ENCODE peak calls at places on chromosomes 12 and 14, in five cellular contexts. One of them, this sample, is unnamed.

GRCh38 chr14:74514471-74514932 is 20.9 kb downstream of the ISCA2 start:
- DNase-seq in HepG2: peak; percentile 25
- DNase-seq in K562: no peak
- DNase-seq in H1: no peak
- DNase-seq in GM12878: no peak
- DNase-seq in this sample: no peak

GRCh38 chr12:123996581-123996980 is 23.6 kb downstream of the ZNF664 start:
- DNase-seq in HepG2: no peak
- DNase-seq in K562: no peak
- DNase-seq in GM12878: no peak
- DNase-seq in H1: no peak
- DNase-seq in this sample: no peak

GRCh38 chr14:89237923-89238529 is 179.0 kb downstream of the FOXN3 start:
- DNase-seq in HepG2: no peak
- DNase-seq in GM12878: no peak
- DNase-seq in H1: no peak
- DNase-seq in K562: no peak
- DNase-seq in this sample: no peak

GRCh38 chr12:12469386-12469785 is 93.3 kb downstream of the DUSP16 start:
- DNase-seq in K562: no peak
- DNase-seq in GM12878: no peak
- DNase-seq in H1: no peak
- DNase-seq in HepG2: no peak
- DNase-seq in this sample: no peak

GRCh38 chr14:92644166-92644565 is 104.3 kb downstream of the LGMN start:
- DNase-seq in GM12878: no peak
- DNase-seq in H1: no peak
- DNase-seq in HepG2: no peak
- DNase-seq in K562: no peak
- DNase-seq in this sample: peak; percentile 52

GRCh38 chr12:105214670-105215375 is 21.2 kb downstream of the APPL2 start:
- DNase-seq in H1: no peak
- DNase-seq in K562: no peak
- DNase-seq in HepG2: peak; percentile 59
- DNase-seq in GM12878: no peak
- DNase-seq in this sample: no peak

GRCh38 chr12:92928431-92928961 is 599 bp downstream of the EEA1 start:
- DNase-seq in K562: peak; percentile 64
- DNase-seq in GM12878: no peak
- DNase-seq in H1: peak; percentile 58
- DNase-seq in HepG2: no peak
- DNase-seq in this sample: no peak

GRCh38 chr14:51873221-51873893 is 12.9 kb downstream of the GNG2 start:
- DNase-seq in H1: no peak
- DNase-seq in GM12878: peak; percentile 94
- DNase-seq in K562: no peak
- DNase-seq in HepG2: no peak
- DNase-seq in this sample: peak; percentile 24

GRCh38 chr14:92607702-92608429 is 94.3 kb downstream of the RIN3 start:
- DNase-seq in K562: no peak
- DNase-seq in H1: no peak
- DNase-seq in GM12878: no peak
- DNase-seq in HepG2: no peak
- DNase-seq in this sample: no peak

GRCh38 chr12:102372112-102372511 is 108.3 kb downstream of the IGF1 start:
- DNase-seq in HepG2: no peak
- DNase-seq in H1: no peak
- DNase-seq in GM12878: no peak
- DNase-seq in K562: no peak
- DNase-seq in this sample: no peak

GRCh38 chr14:22070119-22070982 is 396.7 kb upstream of the OR4E1 start:
- DNase-seq in K562: no peak
- DNase-seq in HepG2: no peak
- DNase-seq in GM12878: no peak
- DNase-seq in H1: peak; percentile 60
- DNase-seq in this sample: no peak

GRCh38 chr14:105536691-105537579 is 10.6 kb downstream of the TMEM121 start:
- DNase-seq in K562: no peak
- DNase-seq in H1: no peak
- DNase-seq in GM12878: no peak
- DNase-seq in HepG2: no peak
- DNase-seq in this sample: no peak

GRCh38 chr14:39102265-39102968 is 618 bp downstream of the SEC23A start:
- DNase-seq in GM12878: no peak
- DNase-seq in H1: no peak
- DNase-seq in HepG2: peak; percentile 98
- DNase-seq in K562: no peak
- DNase-seq in this sample: no peak

GRCh38 chr14:105120056-105120455 is 48.5 kb downstream of the JAG2 start:
- DNase-seq in GM12878: no peak
- DNase-seq in H1: no peak
- DNase-seq in K562: no peak
- DNase-seq in HepG2: no peak
- DNase-seq in this sample: no peak

GRCh38 chr14:31578266-31578665 is 17.1 kb downstream of the NUBPL start:
- DNase-seq in GM12878: no peak
- DNase-seq in H1: no peak
- DNase-seq in HepG2: no peak
- DNase-seq in K562: no peak
- DNase-seq in this sample: no peak

GRCh38 chr12:46101121-46101869 is 110.9 kb upstream of the SCAF11 start:
- DNase-seq in K562: no peak
- DNase-seq in H1: no peak
- DNase-seq in HepG2: no peak
- DNase-seq in GM12878: no peak
- DNase-seq in this sample: no peak

GRCh38 chr12:80792861-80793260 is 76.1 kb downstream of the MYF5 start:
- DNase-seq in GM12878: no peak
- DNase-seq in K562: no peak
- DNase-seq in H1: no peak
- DNase-seq in HepG2: no peak
- DNase-seq in this sample: no peak

GRCh38 chr14:60775296-60775695 is 40.7 kb downstream of the MNAT1 start:
- DNase-seq in HepG2: no peak
- DNase-seq in H1: no peak
- DNase-seq in GM12878: no peak
- DNase-seq in K562: no peak
- DNase-seq in this sample: no peak

GRCh38 chr14:25389948-25390347 is 340.0 kb upstream of the STXBP6 start:
- DNase-seq in H1: no peak
- DNase-seq in HepG2: no peak
- DNase-seq in K562: no peak
- DNase-seq in GM12878: no peak
- DNase-seq in this sample: no peak

GRCh38 chr12:92927055-92927435 is 2.0 kb downstream of the EEA1 start:
- DNase-seq in HepG2: peak; percentile 29
- DNase-seq in GM12878: peak; percentile 44
- DNase-seq in K562: no peak
- DNase-seq in H1: no peak
- DNase-seq in this sample: no peak

GRCh38 chr12:12428961-12429657 is 72.2 kb downstream of the BORCS5 start:
- DNase-seq in GM12878: no peak
- DNase-seq in H1: no peak
- DNase-seq in K562: no peak
- DNase-seq in HepG2: no peak
- DNase-seq in this sample: no peak

GRCh38 chr14:96349286-96350075 is 13.7 kb downstream of the ATG2B start:
- DNase-seq in HepG2: no peak
- DNase-seq in H1: no peak
- DNase-seq in GM12878: no peak
- DNase-seq in K562: no peak
- DNase-seq in this sample: no peak

GRCh38 chr14:100193417-100194357 is 34.2 kb upstream of the DEGS2 start:
- DNase-seq in H1: no peak
- DNase-seq in GM12878: no peak
- DNase-seq in K562: peak; percentile 45
- DNase-seq in HepG2: peak; percentile 75
- DNase-seq in this sample: no peak

GRCh38 chr14:25349269-25349668 is 299.3 kb upstream of the STXBP6 start:
- DNase-seq in H1: no peak
- DNase-seq in GM12878: no peak
- DNase-seq in K562: no peak
- DNase-seq in HepG2: no peak
- DNase-seq in this sample: no peak

DNA sequence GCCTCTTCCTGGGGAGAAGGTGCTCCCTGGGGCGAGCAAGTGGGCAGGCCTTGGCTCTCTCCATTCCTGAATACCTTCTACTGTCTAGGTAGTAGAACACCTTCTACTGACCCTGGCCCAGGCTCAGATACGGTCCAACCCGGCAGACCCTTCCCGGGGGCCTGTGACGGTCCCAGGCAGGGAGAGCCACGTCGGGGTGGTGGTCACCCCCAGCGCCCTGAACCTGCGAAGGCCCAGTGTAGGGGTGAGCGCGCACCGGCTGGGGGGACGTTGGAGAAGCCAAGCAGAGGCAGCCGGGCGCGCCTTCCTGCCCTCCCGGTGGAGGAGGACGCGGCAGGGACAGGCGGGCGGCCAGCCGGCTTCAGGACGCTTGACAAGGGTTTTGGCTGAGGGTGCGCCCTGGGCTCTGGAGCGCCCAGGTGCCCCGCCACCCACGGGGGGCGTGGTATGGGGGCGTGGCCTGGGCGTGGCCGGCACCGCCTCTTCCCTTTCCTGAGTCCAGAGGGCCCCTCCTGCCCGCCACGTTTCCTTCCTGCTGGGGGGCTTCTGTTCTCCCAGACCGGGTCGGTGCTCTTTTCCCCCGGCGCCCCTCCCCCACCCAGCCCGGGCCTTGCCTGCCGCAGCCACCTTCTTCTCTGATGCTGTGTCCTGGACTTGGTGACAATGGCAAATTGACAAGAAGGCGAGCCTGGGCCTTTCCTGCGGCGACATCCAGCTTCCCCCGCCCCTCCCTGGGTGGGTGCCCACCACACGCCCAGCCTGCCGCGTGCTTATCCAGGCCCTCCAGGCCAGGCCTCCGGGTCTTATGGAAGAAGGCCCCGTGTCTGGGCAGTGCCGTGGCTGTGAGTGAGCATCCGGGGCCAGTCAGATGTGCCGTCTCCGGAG is 24.5 kb upstream of the PPP1R13B start:
- DNase-seq in K562: peak; percentile 88
- DNase-seq in H1: peak; percentile 90
- DNase-seq in HepG2: no peak
- DNase-seq in GM12878: peak; percentile 12
- DNase-seq in this sample: no peak
- H3K4me3 ChIP-seq in K562: peak overlapping the region; percentile 34
- H3K4me3 ChIP-seq in H1: peak overlapping the region; percentile 32
- H3K4me3 ChIP-seq in HepG2: no peak overlapping the region
- H3K4me3 ChIP-seq in GM12878: peak overlapping the region; percentile 76
- H3K4me3 ChIP-seq in this sample: peak overlapping the region; percentile 36

GRCh38 chr12:52689936-52690335 is 9.7 kb upstream of the KRT1 start:
- DNase-seq in HepG2: no peak
- DNase-seq in GM12878: no peak
- DNase-seq in H1: no peak
- DNase-seq in K562: no peak
- DNase-seq in this sample: no peak

GRCh38 chr12:52691765-52692150 is 11.6 kb upstream of the KRT1 start:
- DNase-seq in GM12878: no peak
- DNase-seq in K562: no peak
- DNase-seq in HepG2: no peak
- DNase-seq in H1: no peak
- DNase-seq in this sample: no peak

GRCh38 chr12:52690351-52691075 is 10.3 kb upstream of the KRT1 start:
- DNase-seq in GM12878: no peak
- DNase-seq in K562: no peak
- DNase-seq in H1: no peak
- DNase-seq in HepG2: no peak
- DNase-seq in this sample: no peak

GRCh38 chr12:52692253-52692652 is 11.1 kb downstream of the KRT77 start:
- DNase-seq in GM12878: no peak
- DNase-seq in H1: peak; percentile 70
- DNase-seq in HepG2: peak; percentile 15
- DNase-seq in K562: peak; percentile 49
- DNase-seq in this sample: no peak

DNA sequence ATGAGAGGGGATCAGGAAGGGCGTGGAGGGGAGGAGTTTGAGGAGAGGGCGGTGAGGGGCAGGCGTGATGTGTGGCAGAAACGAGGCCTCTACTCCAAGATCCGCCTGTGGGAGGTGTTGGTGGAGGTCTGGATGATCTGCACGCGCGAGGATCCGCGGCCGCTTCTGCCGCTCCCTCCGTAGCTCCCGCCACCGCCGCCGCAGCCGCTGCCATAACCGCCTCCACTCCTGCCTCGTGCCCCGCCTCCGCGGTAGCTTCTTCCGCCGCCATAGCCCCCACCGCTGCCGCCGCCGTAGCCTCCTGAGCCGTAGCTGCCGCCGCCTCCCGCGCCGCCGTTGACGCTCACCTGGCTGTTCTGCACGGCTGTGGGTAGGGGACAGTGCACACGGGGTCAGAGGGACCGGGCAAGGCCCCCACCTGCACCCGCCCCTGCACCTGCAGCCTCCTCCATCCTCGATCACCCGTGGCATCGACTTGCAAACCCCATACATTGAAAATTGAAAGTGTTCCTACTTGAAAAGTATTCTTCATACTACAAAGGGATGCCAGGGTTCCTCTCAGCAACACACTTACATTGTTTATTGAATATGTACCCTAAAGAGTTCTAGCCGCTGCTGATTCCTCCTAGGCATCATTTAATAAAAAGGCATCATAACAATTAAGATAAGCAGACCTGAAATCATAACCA is 11.0 kb upstream of the KRT1 start:
- DNase-seq in HepG2: no peak
- DNase-seq in K562: peak; percentile 22
- DNase-seq in GM12878: no peak
- DNase-seq in H1: peak; percentile 68
- DNase-seq in this sample: no peak
- TF ChIP-seq EZH2 in HepG2: no peak
- TF ChIP-seq EZH2 in K562: no peak
- TF ChIP-seq EZH2 in GM12878: no peak
- TF ChIP-seq EZH2 in H1: no peak
- TF ChIP-seq EZH2 in this sample: no peak

DNA sequence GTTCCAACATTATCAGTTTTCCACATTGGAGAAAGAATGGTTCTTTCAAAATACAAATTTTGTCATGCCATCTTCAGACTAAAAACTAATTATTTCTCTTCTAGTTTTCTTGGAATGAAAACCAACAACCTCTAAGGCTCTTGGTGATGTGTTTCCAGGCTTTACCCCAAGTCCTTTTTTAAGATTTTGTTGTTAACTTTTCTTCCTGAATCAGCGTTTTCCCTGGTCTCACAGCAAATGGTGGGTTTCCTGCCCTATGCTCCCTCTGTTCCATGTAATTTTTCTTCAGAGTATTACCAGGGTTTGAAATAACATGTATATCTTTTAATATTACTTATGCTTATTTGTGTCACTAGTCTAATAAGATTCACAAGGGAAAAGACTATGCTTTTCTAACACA is 1311.9 kb downstream of the LRFN5 start:
- DNase-seq in H1: no peak
- DNase-seq in GM12878: no peak
- DNase-seq in K562: no peak
- DNase-seq in HepG2: no peak
- DNase-seq in this sample: no peak
- TF ChIP-seq ATF3 in H1: no peak
- TF ChIP-seq ATF3 in GM12878: no peak
- TF ChIP-seq ATF3 in K562: no peak
- TF ChIP-seq ATF3 in HepG2: no peak
- TF ChIP-seq ATF3 in this sample: no peak

GRCh38 chr12:70920891-70921290 is 353 bp upstream of the PTPRR start:
- DNase-seq in H1: peak; percentile 52
- DNase-seq in HepG2: no peak
- DNase-seq in K562: no peak
- DNase-seq in GM12878: no peak
- DNase-seq in this sample: no peak
- H3K4me3 ChIP-seq in H1: peak overlapping the region; percentile 3
- H3K4me3 ChIP-seq in HepG2: no peak overlapping the region
- H3K4me3 ChIP-seq in K562: no peak overlapping the region
- H3K4me3 ChIP-seq in GM12878: no peak overlapping the region
- H3K4me3 ChIP-seq in this sample: no peak overlapping the region

This sample was measured in HCT116.